ENCODE peak calls at places on chromosomes 11 and 22, in four cellular contexts. S is mammary epithelial cell, O is fibroblast of lung, R is neural progenitor cell. F is an unnamed sample.
A peak's percentile ranks its signal among the peaks of the same experiment; 100 is the strongest.

GRCh38 chr11:101034076-101034475 is 95.5 kb downstream of the PGR start:
- DNase-seq in O (peak; percentile 1), R (peak; percentile 3), S (no peak), F (no peak)

GRCh38 chr11:1564535-1565172 is 7.4 kb downstream of the DUSP8 start:
- DNase-seq in R (peak; percentile 90), O (peak; percentile 92), S (no peak), F (peak; percentile 83)

GRCh38 chr11:86183694-86184093 is 60.9 kb upstream of the EED start:
- DNase-seq in S (peak; percentile 75), R (no peak), O (peak; percentile 47), F (no peak)

GRCh38 chr11:62842171-62842717 is 2.9 kb upstream of the WDR74 start:
- DNase-seq in S (no peak), O (peak; percentile 27), R (no peak), F (peak; percentile 40)

GRCh38 chr11:134418119-134418840 is 6.2 kb upstream of the B3GAT1 start:
- DNase-seq in R (peak; percentile 45), S (peak; percentile 3), O (no peak), F (no peak)

GRCh38 chr11:7564803-7565202 is 51.0 kb downstream of the PPFIBP2 start:
- DNase-seq in S (no peak), O (no peak), R (no peak), F (no peak)

GRCh38 chr22:32528984-32529982 is 54.7 kb downstream of the FBXO7 start:
- DNase-seq in R (peak; percentile 91), O (peak; percentile 75), S (peak; percentile 57), F (peak; percentile 88)

GRCh38 chr22:42280836-42281235 is 10.4 kb upstream of the TCF20 start:
- DNase-seq in R (no peak), O (no peak), S (no peak), F (no peak)

GRCh38 chr11:25953015-25953414 is 378.9 kb upstream of the ANO3 start:
- DNase-seq in R (no peak), S (no peak), O (no peak), F (no peak)

GRCh38 chr11:78199015-78199652 is 10.4 kb downstream of the USP35 start:
- DNase-seq in S (no peak), R (no peak), O (no peak), F (no peak)

GRCh38 chr11:73715551-73715950 is 45.3 kb downstream of the RAB6A start:
- DNase-seq in S (no peak), R (no peak), O (no peak), F (no peak)

GRCh38 chr22:43473441-43473840 is 61.6 kb downstream of the MPPED1 start:
- DNase-seq in R (no peak), S (no peak), O (no peak), F (no peak)

GRCh38 chr11:104130161-104130560 is 33.8 kb downstream of the PDGFD start:
- DNase-seq in S (no peak), O (no peak), R (peak; percentile 12), F (no peak)

GRCh38 chr11:48148749-48149148 is 67.9 kb upstream of the OR4B1 start:
- DNase-seq in O (peak; percentile 66), S (peak; percentile 26), R (no peak), F (no peak)

GRCh38 chr11:100619484-100619883 is 67.6 kb upstream of the ARHGAP42 start:
- DNase-seq in S (peak; percentile 14), R (no peak), O (peak; percentile 56), F (no peak)

GRCh38 chr11:129321076-129321475 is 54.6 kb upstream of the BARX2 start:
- DNase-seq in S (no peak), O (no peak), R (no peak), F (no peak)

GRCh38 chr22:40716116-40716515 is 36.8 kb downstream of the MCHR1 start:
- DNase-seq in R (no peak), S (no peak), O (no peak), F (no peak)

GRCh38 chr11:26522912-26523610 is 49.0 kb downstream of the MUC15 start:
- DNase-seq in R (peak; percentile 58), O (peak; percentile 11), S (peak; percentile 25), F (no peak)

GRCh38 chr11:100632970-100633452 is 54.1 kb upstream of the ARHGAP42 start:
- DNase-seq in O (peak; percentile 30), S (no peak), R (no peak), F (peak; percentile 33)

GRCh38 chr11:66956689-66957290 is 1.4 kb downstream of the PC start:
- DNase-seq in O (peak; percentile 92), S (peak; percentile 81), R (peak; percentile 27), F (no peak)

GRCh38 chr11:7167976-7168740 is 79.4 kb downstream of the RBMXL2 start:
- DNase-seq in R (no peak), O (no peak), S (no peak), F (no peak)

GRCh38 chr11:46331653-46331984 is 15.6 kb upstream of the DGKZ start:
- DNase-seq in S (no peak), R (no peak), O (no peak), F (no peak)

GRCh38 chr11:46330154-46330886 is 16.9 kb upstream of the DGKZ start:
- DNase-seq in R (peak; percentile 43), S (no peak), O (no peak), F (no peak)

GRCh38 chr11:46332093-46332567 is 15.1 kb upstream of the DGKZ start:
- DNase-seq in S (no peak), O (no peak), R (no peak), F (no peak)

GRCh38 chr11:46332568-46333128 is 14.6 kb upstream of the DGKZ start:
- DNase-seq in O (no peak), S (no peak), R (peak; percentile 79), F (no peak)

GRCh38 chr11:46330887-46331652 is 16.2 kb upstream of the DGKZ start:
- DNase-seq in S (no peak), O (no peak), R (no peak), F (no peak)
- H3K4me1 ChIP-seq in S (peaks cover 10% of the 10 kb centered on the region), O (no peaks in the 10 kb centered on the region), R (peaks cover 45% of the 10 kb centered on the region), F (peaks cover 5% of the 10 kb centered on the region)

DNA sequence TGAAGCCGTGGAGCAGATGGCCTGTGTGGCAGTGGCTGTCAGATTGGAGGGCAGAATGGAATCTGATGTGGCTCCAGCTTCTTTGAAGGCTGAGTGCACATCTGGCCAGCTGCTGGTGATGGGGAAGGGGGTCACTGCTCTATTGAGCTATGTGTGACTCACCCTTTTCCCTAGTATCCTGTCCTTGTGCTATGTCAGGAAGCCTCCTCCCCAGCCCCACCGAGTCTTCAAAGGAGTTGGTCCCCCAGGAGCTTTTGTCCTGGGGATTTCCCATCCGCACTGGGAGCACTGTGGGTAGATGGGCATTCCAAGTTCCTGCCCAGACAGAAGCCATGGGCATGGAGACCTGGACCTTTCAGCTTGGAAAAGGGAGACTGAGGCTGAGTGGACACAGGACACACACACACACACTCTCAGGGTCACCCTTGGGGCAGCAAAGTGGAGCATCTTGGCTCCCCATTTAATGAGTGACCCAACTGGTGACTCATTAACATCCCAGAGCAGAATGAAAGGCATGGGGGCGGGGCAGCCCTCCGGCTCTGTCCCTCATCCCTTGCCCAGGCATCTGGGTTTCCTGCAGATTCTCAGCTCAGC is 3.3 kb downstream of the SERPINH1 start:
- DNase-seq in O (peak; percentile 73), S (peak; percentile 67), R (no peak), F (no peak)
- H3K4me3 ChIP-seq in O (peak overlapping the region; percentile 89), S (no peak overlapping the region), R (no peak overlapping the region), F (no peak overlapping the region)

DNA sequence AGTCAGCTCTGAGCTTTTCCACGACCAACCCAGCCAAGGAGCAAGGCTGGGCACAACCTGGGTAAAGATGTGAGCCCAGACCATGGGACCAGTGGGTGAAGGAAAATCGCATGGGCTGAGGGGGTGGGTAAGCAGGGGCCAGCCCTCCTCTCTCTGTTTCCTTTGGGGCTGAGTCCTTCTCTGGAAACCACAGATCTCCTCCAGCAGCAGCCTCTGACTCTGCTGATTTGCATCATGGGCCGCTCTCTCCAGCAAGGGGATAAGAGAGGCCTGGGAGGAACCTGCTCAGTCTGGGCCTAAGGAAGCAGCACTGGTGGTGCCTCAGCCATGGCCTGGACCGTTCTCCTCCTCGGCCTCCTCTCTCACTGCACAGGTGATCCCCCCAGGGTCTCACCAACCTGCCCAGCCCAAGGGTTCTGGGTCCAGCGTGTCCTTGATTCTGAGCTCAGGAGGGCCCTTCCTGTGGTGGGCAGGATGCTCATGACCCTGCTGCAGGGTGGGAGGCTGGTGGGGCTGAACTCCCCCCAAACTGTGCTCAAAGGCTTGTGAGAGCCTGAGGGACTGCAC is 67.8 kb downstream of the GGTLC2 start:
- DNase-seq in O (no peak), S (no peak), R (no peak), F (no peak)
- H3K27ac ChIP-seq in O (no peak overlapping the region), S (no peak overlapping the region), R (no peak overlapping the region), F (no peak overlapping the region)

GRCh38 chr11:83566948-83567347 is 280.8 kb upstream of the CCDC90B start:
- DNase-seq in O (peak; percentile 69), R (no peak), S (peak; percentile 49), F (no peak)

GRCh38 chr11:83572521-83572920 is 286.4 kb upstream of the CCDC90B start:
- DNase-seq in R (no peak), S (no peak), O (no peak), F (no peak)

GRCh38 chr11:83568474-83568873 is 282.3 kb upstream of the CCDC90B start:
- DNase-seq in R (no peak), S (no peak), O (no peak), F (no peak)

GRCh38 chr11:83571301-83571700 is 285.1 kb upstream of the CCDC90B start:
- DNase-seq in R (no peak), S (no peak), O (peak; percentile 61), F (no peak)

GRCh38 chr11:83569134-83569805 is 283.1 kb upstream of the CCDC90B start:
- DNase-seq in S (no peak), O (no peak), R (no peak), F (no peak)
- H3K4me1 ChIP-seq in S (no peaks in the 10 kb centered on the region), O (peaks cover 2% of the 10 kb centered on the region), R (peaks cover 8% of the 10 kb centered on the region), F (peaks cover 6% of the 10 kb centered on the region)

GRCh38 chr11:69969890-69970784 is 108.0 kb upstream of the ANO1 start:
- DNase-seq in O (no peak), R (no peak), S (no peak), F (no peak)
- H3K4me3 ChIP-seq in O (no peak overlapping the region), R (no peak overlapping the region), S (no peak overlapping the region), F (no peak overlapping the region)